ENCODE peak calls at places on chromosome 9, in six cellular contexts. K, P, A, W, B and N are unnamed samples.

GRCh38 chr9:23117621-23118020 is 671.0 kb downstream of the DMRTA1 start:
- DNase-seq in K (no peak), W (no peak), P (peak; percentile 39), A (no peak), B (no peak), N (no peak)

GRCh38 chr9:136829981-136830885 is 12.0 kb upstream of the AJM1 start:
- DNase-seq in W (no peak), A (no peak), B (no peak), K (no peak), P (no peak), N (no peak)

GRCh38 chr9:118569151-118569550 is 800.1 kb downstream of the BRINP1 start:
- DNase-seq in K (no peak), B (no peak), P (no peak), A (no peak), W (no peak), N (no peak)

GRCh38 chr9:124222918-124223720 is 34.6 kb upstream of the NEK6 start:
- DNase-seq in K (no peak), W (no peak), B (peak; percentile 53), A (no peak), P (peak; percentile 82), N (no peak)

GRCh38 chr9:93612796-93613154 is 36.4 kb downstream of the PHF2 start:
- DNase-seq in B (no peak), K (no peak), W (peak; percentile 50), P (no peak), A (no peak), N (no peak)

GRCh38 chr9:116349684-116350083 is 196.1 kb downstream of the PAPPA start:
- DNase-seq in P (no peak), B (no peak), K (no peak), W (no peak), A (no peak), N (no peak)

GRCh38 chr9:70013598-70014196 is 30.0 kb upstream of the MAMDC2 start:
- DNase-seq in P (peak; percentile 26), B (no peak), K (no peak), W (no peak), A (peak; percentile 25), N (no peak)

GRCh38 chr9:94706922-94707321 is 19.6 kb upstream of the AOPEP start:
- DNase-seq in K (no peak), A (no peak), P (no peak), B (no peak), W (no peak), N (no peak)

GRCh38 chr9:120916573-120916972 is 10.0 kb downstream of the TRAF1 start:
- DNase-seq in A (peak; percentile 60), P (no peak), K (no peak), W (no peak), B (peak; percentile 38), N (no peak)

GRCh38 chr9:130532426-130532825 is 47.0 kb upstream of the FUBP3 start:
- DNase-seq in P (no peak), B (no peak), W (no peak), A (no peak), K (no peak), N (no peak)

GRCh38 chr9:22111871-22112247 is 102.8 kb upstream of the CDKN2B start:
- DNase-seq in W (no peak), B (no peak), A (no peak), K (no peak), P (peak; percentile 41), N (no peak)

GRCh38 chr9:134231330-134231745 is 67.0 kb upstream of the RNU6ATAC start:
- DNase-seq in A (no peak), P (no peak), W (no peak), B (no peak), K (no peak), N (no peak)

GRCh38 chr9:133690111-133690561 is 48.0 kb downstream of the SARDH start:
- DNase-seq in A (no peak), K (no peak), B (no peak), P (peak; percentile 68), W (no peak), N (no peak)

GRCh38 chr9:93079371-93079770 is 16.6 kb upstream of the CARD19 start:
- DNase-seq in B (no peak), W (peak; percentile 40), K (no peak), P (no peak), A (no peak), N (no peak)

GRCh38 chr9:84711936-84712335 is 42.4 kb downstream of the NTRK2 start:
- DNase-seq in W (no peak), A (no peak), P (peak; percentile 85), K (peak; percentile 5), B (peak; percentile 37), N (no peak)

GRCh38 chr9:72485821-72486605 is 35.4 kb upstream of the TMC1 start:
- DNase-seq in K (no peak), W (no peak), B (no peak), P (no peak), A (no peak), N (no peak)

GRCh38 chr9:98315067-98315453 is 59.6 kb upstream of the TBC1D2 start:
- DNase-seq in A (no peak), K (no peak), B (no peak), W (no peak), P (no peak), N (no peak)

GRCh38 chr9:123696476-123696875 is 233.4 kb downstream of the DENND1A start:
- DNase-seq in K (no peak), A (no peak), W (no peak), B (no peak), P (no peak), N (no peak)

GRCh38 chr9:68844623-68845612 is 139.9 kb downstream of the PIP5K1B start:
- DNase-seq in A (peak; percentile 54), W (no peak), K (peak; percentile 42), B (peak; percentile 14), P (peak; percentile 24), N (peak; percentile 24)

GRCh38 chr9:99478469-99479027 is 256.5 kb downstream of the SEC61B start:
- DNase-seq in P (no peak), W (no peak), A (no peak), K (no peak), B (no peak), N (no peak)

GRCh38 chr9:89814340-89815040 is 209.7 kb downstream of the GADD45G start:
- DNase-seq in P (no peak), K (no peak), A (no peak), W (no peak), B (peak; percentile 19), N (no peak)

GRCh38 chr9:78032599-78033457 is 1.2 kb upstream of the GNAQ start:
- DNase-seq in K (no peak), A (no peak), W (no peak), P (no peak), B (no peak), N (no peak)

GRCh38 chr9:109179801-109180523 is 12.9 kb upstream of the FRRS1L start:
- DNase-seq in K (no peak), B (peak; percentile 68), W (no peak), P (no peak), A (no peak), N (no peak)

GRCh38 chr9:37911271-37911681 is 7.3 kb upstream of the SLC25A51 start:
- DNase-seq in P (no peak), W (peak; percentile 42), A (peak; percentile 15), K (no peak), B (no peak), N (no peak)

GRCh38 chr9:95381243-95381642 is 63.7 kb upstream of the FANCC start:
- DNase-seq in W (no peak), K (no peak), P (peak; percentile 33), A (no peak), B (no peak), N (no peak)

GRCh38 chr9:80147866-80148265 is 576.1 kb downstream of the TLE4 start:
- DNase-seq in K (no peak), P (no peak), B (no peak), W (no peak), A (no peak), N (no peak)

GRCh38 chr9:109182940-109183798 is 16.1 kb upstream of the FRRS1L start:
- DNase-seq in W (no peak), A (peak; percentile 60), B (no peak), P (peak; percentile 55), K (peak; percentile 33), N (peak; percentile 62)

GRCh38 chr9:114157516-114158176 is 2.3 kb downstream of the COL27A1 start:
- DNase-seq in P (no peak), A (no peak), K (no peak), B (no peak), W (no peak), N (no peak)

GRCh38 chr9:70021026-70021571 is 22.5 kb upstream of the MAMDC2 start:
- DNase-seq in P (peak; percentile 78), W (no peak), B (peak; percentile 50), K (no peak), A (no peak), N (no peak)

GRCh38 chr9:15307523-15307841 is 466 bp upstream of the TTC39B start:
- DNase-seq in W (no peak), B (no peak), A (no peak), K (no peak), P (no peak), N (no peak)

GRCh38 chr9:116101516-116101915 is 52.1 kb upstream of the PAPPA start:
- DNase-seq in P (peak; percentile 68), A (no peak), K (no peak), W (no peak), B (no peak), N (no peak)

GRCh38 chr9:130713286-130713975 is 19.9 kb downstream of the EXOSC2 start:
- DNase-seq in B (peak; percentile 9), W (no peak), P (peak; percentile 27), A (no peak), K (peak; percentile 31), N (no peak)

GRCh38 chr9:34651876-34652602 is at the start of gene IL11RA:
- DNase-seq in W (peak; percentile 73), A (no peak), B (peak; percentile 81), K (peak; percentile 80), P (peak; percentile 68), N (no peak)

GRCh38 chr9:133249337-133249736 is 25.7 kb downstream of the ABO start:
- DNase-seq in P (no peak), K (no peak), B (no peak), W (no peak), A (no peak), N (no peak)

GRCh38 chr9:132609829-132610228 is 27.4 kb downstream of the BARHL1 start:
- DNase-seq in P (peak; percentile 84), W (no peak), K (no peak), B (no peak), A (no peak), N (no peak)

GRCh38 chr9:109295475-109296110 is 25.3 kb downstream of the EPB41L4B start:
- DNase-seq in P (no peak), K (no peak), A (no peak), W (no peak), B (no peak), N (no peak)